ENCODE peak calls at places on chromosomes 1 and 21, in five cellular contexts. N is stimulated activated CD4-positive, alpha-beta T cell treated with anti-CD3 and anti-CD28 coated beads, Interleukin-1b, Interleukin-23, amount 100 ng/mL, for 4 hours; G is activated CD4-positive, alpha-beta T cell treated with anti-CD3 and anti-CD28 coated beads for 24 hours; S is AG20443; M is GM12865. Z is an unnamed sample.

GRCh38 chr1:92851729-92852128 is 19.9 kb downstream of the RPL5 start:
- DNase-seq in N (no peak), S (no peak), G (no peak), M (no peak), Z (no peak)

GRCh38 chr1:150484861-150485260 is 2.4 kb upstream of the TARS2 start:
- DNase-seq in S (peak; percentile 59), M (peak; percentile 23), N (no peak), G (no peak), Z (no peak)

GRCh38 chr1:203453616-203454015 is 22.0 kb upstream of the PRELP start:
- DNase-seq in G (no peak), N (no peak), M (no peak), S (no peak), Z (no peak)

GRCh38 chr1:174788981-174789380 is 210.8 kb upstream of the CACYBP start:
- DNase-seq in S (peak; percentile 75), N (no peak), M (no peak), G (no peak), Z (no peak)

GRCh38 chr1:206590025-206590834 is 22.0 kb downstream of the EIF2D start:
- DNase-seq in S (peak; percentile 52), G (peak; percentile 40), N (peak; percentile 62), M (peak; percentile 58), Z (no peak)

GRCh38 chr1:19067187-19067911 is 110.9 kb upstream of the IFFO2 start:
- DNase-seq in S (no peak), G (no peak), M (no peak), N (no peak), Z (no peak)

GRCh38 chr21:36141513-36141925 is 6.6 kb downstream of the CBR3 start:
- DNase-seq in M (peak; percentile 93), G (peak; percentile 68), S (peak; percentile 55), N (peak; percentile 88), Z (peak; percentile 48)

GRCh38 chr1:183952101-183952500 is 85.4 kb downstream of the COLGALT2 start:
- DNase-seq in M (no peak), S (no peak), G (no peak), N (no peak), Z (no peak)

GRCh38 chr1:232795497-232796068 is 9.6 kb upstream of the MAP10 start:
- DNase-seq in S (no peak), M (no peak), N (no peak), G (no peak), Z (no peak)

GRCh38 chr21:37210017-37210593 is 57.0 kb downstream of the VPS26C start:
- DNase-seq in N (no peak), M (no peak), S (no peak), G (no peak), Z (no peak)

GRCh38 chr1:163440090-163440489 is 118.3 kb downstream of the NUF2 start:
- DNase-seq in N (no peak), G (no peak), M (no peak), S (no peak), Z (no peak)

GRCh38 chr1:60978421-60979357 is 103.7 kb upstream of the NFIA start:
- DNase-seq in N (peak; percentile 6), M (peak; percentile 56), G (peak; percentile 8), S (peak; percentile 57), Z (no peak)

GRCh38 chr1:36014722-36015220 is 69.1 kb upstream of the TEKT2 start:
- DNase-seq in N (no peak), G (no peak), M (no peak), S (no peak), Z (no peak)

GRCh38 chr1:3026124-3026523 is 4.9 kb downstream of the ACTRT2 start:
- DNase-seq in G (no peak), N (no peak), M (no peak), S (no peak), Z (no peak)

GRCh38 chr1:24920155-24920925 is 9.7 kb downstream of the RUNX3 start:
- DNase-seq in N (no peak), G (peak; percentile 60), S (peak; percentile 93), M (peak; percentile 73), Z (no peak)

GRCh38 chr1:219174672-219175564 is 1.2 kb downstream of the LYPLAL1 start:
- DNase-seq in N (no peak), M (peak; percentile 78), G (no peak), S (peak; percentile 52), Z (no peak)

GRCh38 chr1:31390071-31390470 is 17.2 kb upstream of the FABP3 start:
- DNase-seq in S (no peak), N (no peak), G (no peak), M (no peak), Z (no peak)

GRCh38 chr1:1808206-1808605 is 29.9 kb upstream of the NADK start:
- DNase-seq in S (no peak), M (no peak), N (no peak), G (no peak), Z (no peak)

GRCh38 chr1:109654519-109654918 is 1.4 kb upstream of the GSTM4 start:
- DNase-seq in N (no peak), G (no peak), S (no peak), M (no peak), Z (no peak)

GRCh38 chr1:14366361-14367018 is 232.0 kb upstream of the KAZN start:
- DNase-seq in S (peak; percentile 59), N (no peak), M (no peak), G (no peak), Z (no peak)

GRCh38 chr1:41512701-41513387 is 28.4 kb upstream of the EDN2 start:
- DNase-seq in G (no peak), M (no peak), N (no peak), S (no peak), Z (no peak)

Z was measured in GM18507.